ENCODE peak calls at places on chromosomes 11 and 22, in seven cellular contexts. T, K, A, E, R, N and C are unnamed samples.

GRCh38 chr11:110377451-110377850 is 52.3 kb upstream of the FDX1 start:
- DNase-seq in E (no peak), T (no peak), A (no peak), N (no peak), R (no peak), K (no peak), C (no peak)

GRCh38 chr22:30309981-30310672 is 16.6 kb downstream of the TBC1D10A start:
- DNase-seq in K (no peak), A (no peak), N (peak; percentile 58), E (no peak), T (no peak), R (no peak), C (peak; percentile 71)

GRCh38 chr11:1076061-1076665 is 1.5 kb downstream of the MUC2 start:
- DNase-seq in A (no peak), N (no peak), T (no peak), K (no peak), R (no peak), E (no peak), C (no peak)

GRCh38 chr11:27861706-27862430 is 161.6 kb upstream of the BDNF start:
- DNase-seq in T (no peak), K (no peak), R (no peak), A (no peak), N (no peak), E (no peak), C (no peak)

GRCh38 chr11:71251159-71251721 is 1.1 kb downstream of the SHANK2 start:
- DNase-seq in A (no peak), R (no peak), E (peak; percentile 76), K (no peak), T (no peak), N (no peak), C (peak; percentile 48)

GRCh38 chr11:105071060-105071732 is 26.1 kb upstream of the CARD16 start:
- DNase-seq in R (no peak), E (no peak), A (no peak), T (no peak), N (no peak), K (no peak), C (no peak)

GRCh38 chr11:44855138-44855849 is 95.4 kb downstream of the TP53I11 start:
- DNase-seq in T (no peak), E (no peak), A (no peak), K (no peak), R (no peak), N (no peak), C (no peak)

GRCh38 chr11:77019976-77020591 is 14.1 kb upstream of the B3GNT6 start:
- DNase-seq in K (peak; percentile 68), A (no peak), N (no peak), E (no peak), T (no peak), R (peak; percentile 38), C (no peak)

GRCh38 chr11:87036756-87037449 is 831 bp upstream of the TMEM135 start:
- DNase-seq in K (no peak), T (no peak), A (peak; percentile 52), R (peak; percentile 76), N (no peak), E (no peak), C (peak; percentile 64)

GRCh38 chr11:2317354-2318050 is 15.7 kb downstream of the TSPAN32 start:
- DNase-seq in E (no peak), N (no peak), T (no peak), K (no peak), A (no peak), R (no peak), C (no peak)

GRCh38 chr11:120096326-120096725 is 41.6 kb downstream of the TRIM29 start:
- DNase-seq in T (no peak), K (no peak), R (no peak), A (no peak), E (peak; percentile 47), N (no peak), C (no peak)

GRCh38 chr22:31400023-31400397 is 606 bp downstream of the DRG1 start:
- DNase-seq in E (no peak), N (no peak), R (no peak), A (no peak), K (no peak), T (no peak), C (no peak)

GRCh38 chr11:9688716-9689511 is 25.0 kb downstream of the SWAP70 start:
- DNase-seq in E (peak; percentile 55), A (no peak), T (no peak), N (peak; percentile 81), K (no peak), R (no peak), C (no peak)

GRCh38 chr11:129375731-129376657 is at the start of gene BARX2:
- DNase-seq in A (no peak), N (no peak), T (peak; percentile 77), R (peak; percentile 33), E (peak; percentile 70), K (peak; percentile 26), C (peak; percentile 94)

GRCh38 chr11:108333403-108333899 is 110.6 kb downstream of the ATM start:
- DNase-seq in R (no peak), K (no peak), A (no peak), T (no peak), N (no peak), E (no peak), C (no peak)

GRCh38 chr22:25346859-25347751 is 127.7 kb downstream of the CRYBB2 start:
- DNase-seq in E (no peak), T (no peak), N (no peak), A (no peak), R (no peak), K (no peak), C (no peak)

GRCh38 chr11:36354221-36355003 is 58.3 kb downstream of the PRR5L start:
- DNase-seq in E (no peak), R (no peak), A (no peak), T (no peak), N (peak; percentile 42), K (no peak), C (no peak)

GRCh38 chr11:2927851-2928604 is 1.2 kb downstream of the PHLDA2 start:
- DNase-seq in N (no peak), A (peak; percentile 53), R (no peak), K (no peak), E (peak; percentile 54), T (no peak), C (peak; percentile 56)

GRCh38 chr11:90134420-90135003 is at the start of gene NAALAD2:
- DNase-seq in E (peak; percentile 77), T (peak; percentile 77), R (peak; percentile 59), N (no peak), K (no peak), A (peak; percentile 7), C (no peak)
- TF ChIP-seq JUND in E (no peak), T (no peak), R (no peak), N (no peak), K (no peak), A (no peak), C (no peak)

DNA sequence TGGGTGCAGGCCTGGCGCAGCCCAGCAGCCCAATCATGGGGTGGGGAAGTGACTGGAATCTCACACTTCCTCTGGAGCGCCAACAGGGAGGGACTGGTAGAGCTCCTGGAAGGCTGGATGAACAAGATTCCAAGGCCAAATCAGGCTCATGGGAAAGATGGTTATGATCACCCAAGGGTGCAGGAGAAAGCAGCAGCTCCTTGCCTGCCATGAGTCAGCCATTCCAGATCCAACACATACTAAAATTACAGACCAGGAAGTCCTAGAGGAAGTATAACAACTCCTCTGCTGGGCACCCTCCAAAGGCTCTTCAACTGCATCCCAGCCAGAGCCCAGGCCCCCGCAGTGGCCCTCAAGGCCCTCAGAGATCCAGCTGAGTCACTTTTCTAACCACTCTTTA is 427.3 kb downstream of the TENM4 start:
- DNase-seq in T (no peak), K (no peak), N (no peak), A (no peak), R (no peak), E (no peak), C (no peak)
- TF ChIP-seq JUND in T (no peak), K (no peak), N (no peak), A (no peak), R (no peak), E (no peak), C (no peak)

DNA sequence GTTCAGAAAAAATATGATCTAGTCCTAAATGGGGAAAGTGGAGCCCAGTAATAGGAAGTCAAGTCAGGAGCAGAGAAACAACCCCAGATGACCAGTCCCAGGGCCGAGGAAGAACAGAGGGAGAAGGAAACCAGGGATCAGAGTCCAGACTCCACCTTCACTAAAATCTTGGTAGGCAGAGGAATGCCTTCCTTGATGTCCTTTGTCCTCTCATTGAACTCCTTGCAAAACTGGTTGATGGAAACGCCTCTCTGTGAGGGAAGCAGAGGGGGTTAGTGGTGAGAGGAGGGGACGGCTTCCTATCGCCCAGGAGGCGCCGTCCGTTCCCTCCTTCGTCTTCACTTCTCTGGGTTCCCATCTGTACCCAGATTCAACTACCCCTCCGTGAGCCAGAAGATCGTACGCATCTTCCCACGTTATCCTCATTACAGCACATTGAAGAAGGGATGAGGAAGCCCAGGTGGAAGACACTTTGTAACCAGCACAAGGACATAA is 592 bp downstream of the MRPL11 start:
- DNase-seq in R (no peak), E (no peak), T (no peak), K (no peak), A (peak; percentile 52), N (no peak), C (no peak)
- TF ChIP-seq JUND in R (no peak), E (no peak), T (no peak), K (no peak), A (no peak), N (no peak), C (no peak)

GRCh38 chr11:48052183-48053040 is 72.1 kb downstream of the PTPRJ start:
- DNase-seq in N (no peak), A (no peak), K (peak; percentile 19), T (peak; percentile 57), E (no peak), R (no peak), C (peak; percentile 99)

GRCh38 chr11:48054994-48055291 is 74.6 kb downstream of the PTPRJ start:
- DNase-seq in E (no peak), A (no peak), K (no peak), N (no peak), T (no peak), R (no peak), C (peak; percentile 36)

GRCh38 chr11:48058064-48058463 is 77.7 kb downstream of the PTPRJ start:
- DNase-seq in A (no peak), E (no peak), R (no peak), N (no peak), T (no peak), K (no peak), C (no peak)

GRCh38 chr11:48056325-48057183 is 76.2 kb downstream of the PTPRJ start:
- DNase-seq in E (no peak), R (no peak), K (no peak), N (no peak), A (no peak), T (no peak), C (no peak)

DNA sequence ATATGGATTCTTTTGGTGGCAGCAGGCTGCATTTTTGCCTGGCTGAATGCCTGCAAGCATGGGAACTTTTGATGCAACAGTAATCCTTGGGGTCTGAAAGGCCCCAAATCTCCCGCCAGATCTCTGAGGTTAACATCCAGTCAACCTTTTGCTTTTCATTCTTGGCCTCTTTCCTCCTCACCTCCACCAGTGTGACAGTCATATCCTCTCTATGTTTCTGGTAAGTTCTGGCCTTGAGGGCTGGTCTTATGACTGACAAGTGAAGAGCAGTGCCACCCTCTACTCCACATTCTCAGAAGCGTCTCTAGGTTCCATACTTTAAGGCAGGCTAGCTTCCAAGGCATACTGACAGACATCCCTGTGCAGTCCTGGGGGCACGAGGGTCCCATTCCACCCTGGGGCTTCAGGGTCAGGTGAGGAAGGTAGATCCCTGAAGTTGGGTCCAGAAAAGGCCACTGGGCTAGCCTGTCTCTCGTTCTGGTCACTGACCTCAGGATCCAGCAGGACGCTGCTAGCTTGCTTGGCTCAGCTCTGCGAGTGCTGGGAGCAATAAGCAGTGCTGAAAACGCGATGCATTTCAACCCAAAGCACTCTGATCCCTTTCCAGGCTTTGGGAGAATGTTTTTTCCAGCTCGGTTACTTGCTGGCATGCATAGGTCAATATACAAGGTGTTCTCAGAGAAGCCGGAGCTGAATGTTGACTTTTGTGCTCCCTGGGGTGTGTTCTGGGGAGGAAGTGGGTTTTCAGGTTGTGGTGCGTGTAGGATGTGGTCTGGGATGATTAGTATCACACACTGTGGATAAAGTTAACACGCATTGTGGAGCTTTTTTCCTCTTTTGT is 75.2 kb downstream of the PTPRJ start:
- DNase-seq in R (peak; percentile 34), T (no peak), N (no peak), K (no peak), A (no peak), E (no peak), C (peak; percentile 98)
- TF ChIP-seq JUND in R (no peak), T (no peak), N (no peak), K (no peak), A (no peak), E (no peak), C (peak; percentile 88)